ENCODE peak calls at places on chromosomes 5 and 9, in four cellular contexts. X, G, K and F are unnamed samples.

GRCh38 chr5:77360381-77360780 is 131.7 kb downstream of the WDR41 start:
- DNase-seq in G (no peak), X (no peak), K (no peak), F (no peak)

GRCh38 chr9:38240051-38240450 is 152.5 kb upstream of the ALDH1B1 start:
- DNase-seq in G (no peak), X (no peak), K (no peak), F (no peak)

GRCh38 chr5:80904533-80905187 is 55.5 kb upstream of the RASGRF2 start:
- DNase-seq in X (peak; percentile 14), K (no peak), G (peak; percentile 7), F (no peak)

GRCh38 chr5:129098488-129099183 is 4.1 kb downstream of the ISOC1 start:
- DNase-seq in G (no peak), X (peak; percentile 7), K (peak; percentile 20), F (no peak)

GRCh38 chr5:170297589-170298462 is at the start of gene LCP2:
- DNase-seq in G (no peak), K (no peak), X (peak; percentile 70), F (no peak)

GRCh38 chr5:91591076-91591475 is 208.0 kb upstream of the ARRDC3 start:
- DNase-seq in X (no peak), G (no peak), K (no peak), F (no peak)

GRCh38 chr9:132973713-132974112 is 4.8 kb upstream of the GFI1B start:
- DNase-seq in G (no peak), K (peak; percentile 87), X (peak; percentile 28), F (no peak)

GRCh38 chr5:105924366-105924765 is 1746.4 kb downstream of the EFNA5 start:
- DNase-seq in X (no peak), K (no peak), G (no peak), F (no peak)

GRCh38 chr5:73214921-73215490 is 42.0 kb downstream of the TMEM174 start:
- DNase-seq in X (no peak), K (no peak), G (no peak), F (no peak)

GRCh38 chr9:108609227-108609894 is 246.4 kb downstream of the ACTL7B start:
- DNase-seq in G (no peak), K (no peak), X (no peak), F (no peak)

GRCh38 chr9:98288876-98289275 is 33.4 kb upstream of the TBC1D2 start:
- DNase-seq in X (no peak), G (no peak), K (peak; percentile 52), F (no peak)

GRCh38 chr5:61768692-61769281 is 436.7 kb downstream of the ZSWIM6 start:
- DNase-seq in G (no peak), X (no peak), K (peak; percentile 57), F (peak; percentile 8)

GRCh38 chr5:129906177-129906887 is 2.1 kb downstream of the CHSY3 start:
- DNase-seq in X (no peak), K (no peak), G (no peak), F (no peak)

GRCh38 chr9:90441814-90442213 is 200.8 kb downstream of the DIRAS2 start:
- DNase-seq in X (no peak), K (no peak), G (no peak), F (no peak)

GRCh38 chr5:176360894-176361436 is 599 bp downstream of the KIAA1191 start:
- DNase-seq in G (no peak), X (peak; percentile 16), K (no peak), F (no peak)

GRCh38 chr9:5025416-5025815 is 40.3 kb downstream of the JAK2 start:
- DNase-seq in K (no peak), X (no peak), G (no peak), F (no peak)

GRCh38 chr9:34446468-34446891 is 11.9 kb downstream of the FAM219A start:
- DNase-seq in K (no peak), G (no peak), X (no peak), F (no peak)

GRCh38 chr5:2891781-2892180 is 140.3 kb upstream of the IRX2 start:
- DNase-seq in G (no peak), K (no peak), X (no peak), F (no peak)

GRCh38 chr5:153896701-153897100 is 142.0 kb downstream of the FAM114A2 start:
- DNase-seq in X (no peak), G (peak; percentile 63), K (no peak), F (peak; percentile 32)

GRCh38 chr9:18721267-18722079 is 247.5 kb downstream of the ADAMTSL1 start:
- DNase-seq in X (no peak), K (no peak), G (no peak), F (no peak)

GRCh38 chr9:31394040-31394473 is 990.4 kb upstream of the ACO1 start:
- DNase-seq in G (no peak), K (no peak), X (no peak), F (no peak)

GRCh38 chr9:78592866-78593265 is 295.9 kb downstream of the PSAT1 start:
- DNase-seq in X (no peak), K (no peak), G (no peak), F (no peak)

GRCh38 chr5:137190441-137190840 is 308.7 kb downstream of the SPOCK1 start:
- DNase-seq in X (no peak), G (no peak), K (no peak), F (no peak)

GRCh38 chr5:83964235-83964634 is 243.6 kb upstream of the HAPLN1 start:
- DNase-seq in G (no peak), X (peak; percentile 1), K (no peak), F (no peak)

GRCh38 chr9:113894166-113894565 is 18.1 kb downstream of the ZNF618 start:
- DNase-seq in K (no peak), X (no peak), G (no peak), F (no peak)
- TF ChIP-seq SPI1 in K (no peak), X (no peak), G (no peak), F (no peak)

DNA sequence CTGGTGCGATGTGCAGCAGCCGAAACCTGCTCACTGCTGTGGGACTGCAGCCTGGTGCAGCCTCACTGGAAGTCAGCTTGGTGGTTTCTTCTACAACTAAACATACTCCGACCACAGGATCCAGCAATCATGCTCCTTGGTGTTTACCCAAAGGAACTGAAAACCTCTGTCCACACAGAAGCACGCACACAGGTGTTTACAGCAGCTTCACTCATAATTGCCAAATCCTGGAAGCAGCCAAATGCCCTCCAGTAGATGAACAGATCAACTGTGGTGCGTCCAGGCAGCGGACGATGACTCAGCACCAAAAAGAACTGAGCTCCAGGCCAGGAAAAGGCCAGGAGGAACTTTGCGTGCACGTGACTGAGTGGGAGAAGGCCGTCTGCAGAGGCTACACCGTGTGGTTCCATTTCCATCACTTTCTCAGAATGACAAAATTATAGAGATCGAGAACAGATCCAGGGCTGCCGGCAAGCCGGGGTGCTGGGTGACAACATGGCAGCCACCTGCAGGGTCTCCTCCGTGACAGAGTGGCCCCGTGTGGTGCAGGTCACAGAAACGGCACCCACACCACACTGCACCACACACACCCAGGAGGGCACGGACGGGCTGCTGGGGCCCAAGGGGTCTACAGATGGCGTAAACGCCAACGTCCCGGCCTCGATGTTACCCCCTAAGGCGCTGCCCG is 23.1 kb upstream of the NSMF start:
- DNase-seq in K (peak; percentile 78), G (peak; percentile 8), X (peak; percentile 90), F (no peak)
- TF ChIP-seq SPI1 in K (no peak), G (peak; percentile 46), X (no peak), F (no peak)

DNA sequence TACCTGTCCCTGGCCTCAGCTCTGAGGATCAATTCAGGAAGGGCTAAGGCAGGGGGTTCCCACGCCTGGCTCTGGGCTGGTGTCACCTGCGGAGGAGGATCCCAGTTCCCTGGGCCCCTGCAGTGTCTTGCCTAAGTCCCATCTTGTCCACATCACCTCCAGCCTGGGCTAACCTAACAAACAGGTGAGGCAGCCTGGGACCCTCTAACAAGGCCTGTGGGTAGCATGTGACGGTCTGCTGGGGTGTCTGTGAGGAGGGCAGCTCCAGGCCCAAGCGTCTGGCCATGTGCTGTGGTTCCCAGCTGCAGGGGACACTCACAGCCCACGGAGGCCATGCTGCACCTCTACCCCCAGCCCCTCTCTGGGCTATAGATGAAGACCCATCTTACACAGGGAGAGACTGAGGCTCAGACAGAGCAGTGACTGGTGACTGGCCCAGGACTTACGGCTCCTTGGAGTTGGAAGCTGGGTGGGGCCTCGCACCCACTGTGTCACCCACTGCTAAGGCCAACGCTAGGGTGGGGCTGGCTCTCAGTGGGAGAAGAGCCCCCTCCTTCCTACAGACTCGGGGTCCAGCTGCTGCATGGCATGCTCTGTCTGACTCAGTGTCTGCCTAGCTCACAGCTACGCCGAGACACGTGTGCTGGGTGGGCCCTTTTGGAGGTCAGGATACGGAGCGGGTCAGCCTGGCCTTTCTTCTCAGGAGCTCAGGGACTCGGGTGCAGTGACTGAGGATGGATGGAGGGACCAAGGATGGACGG is 40.7 kb upstream of the RNF130 start:
- DNase-seq in G (no peak), X (no peak), K (no peak), F (no peak)
- TF ChIP-seq SPI1 in G (no peak), X (no peak), K (no peak), F (no peak)

GRCh38 chr9:14525840-14526239 is 167.4 kb downstream of the ZDHHC21 start:
- DNase-seq in K (no peak), G (no peak), X (no peak), F (no peak)
- TF ChIP-seq SPI1 in K (no peak), G (no peak), X (no peak), F (no peak)

GRCh38 chr9:110027624-110028023 is 180.3 kb downstream of the C9orf152 start:
- DNase-seq in K (no peak), X (peak; percentile 44), G (no peak), F (no peak)
- TF ChIP-seq SPI1 in K (no peak), X (peak; percentile 27), G (no peak), F (no peak)

GRCh38 chr5:180791611-180792213 is 10.9 kb downstream of the MGAT1 start:
- DNase-seq in X (no peak), G (no peak), K (no peak), F (no peak)
- TF ChIP-seq SPI1 in X (no peak), G (no peak), K (no peak), F (no peak)